ENCODE peak calls at places on chromosomes 12 and 14, in six cellular contexts. N is DMS53; D is T-helper 2 cell; M is activated CD4-positive, alpha-beta T cell treated with anti-CD3 and anti-CD28 coated beads, Interleukin-2, amount 50 U/mL, for 1 hour; T is OCI-M1; E is NCI-H510A treated with DMSO at 0.1 percent for 48 hours. V is an unnamed sample.
A peak's percentile ranks its signal among the peaks of the same experiment; 100 is the strongest.

GRCh38 chr14:99727096-99727870 is 43.2 kb downstream of the CYP46A1 start:
- DNase-seq in T (no peak), E (no peak), M (no peak), D (no peak), N (no peak), V (no peak)

GRCh38 chr12:74401035-74401434 is 136.6 kb upstream of the ATXN7L3B start:
- DNase-seq in E (no peak), N (peak; percentile 70), M (no peak), T (peak; percentile 23), D (no peak), V (no peak)

GRCh38 chr14:105865266-105865903 is 339.0 kb downstream of the TMEM121 start:
- DNase-seq in E (no peak), D (no peak), T (no peak), N (no peak), M (no peak), V (no peak)

GRCh38 chr14:79600406-79600805 is 610.9 kb downstream of the DIO2 start:
- DNase-seq in N (no peak), D (no peak), T (no peak), M (no peak), E (no peak), V (no peak)

GRCh38 chr12:3492868-3493224 is 1.8 kb downstream of the PRMT8 start:
- DNase-seq in M (no peak), N (peak; percentile 97), E (peak; percentile 44), T (no peak), D (no peak), V (no peak)

GRCh38 chr12:117045175-117045997 is 53.8 kb downstream of the TESC start:
- DNase-seq in M (no peak), N (no peak), D (no peak), E (no peak), T (peak; percentile 89), V (no peak)

GRCh38 chr12:92505373-92506340 is 197.1 kb upstream of the PLEKHG7 start:
- DNase-seq in T (no peak), D (no peak), M (peak; percentile 41), N (peak; percentile 61), E (no peak), V (no peak)

GRCh38 chr12:19480459-19480858 is 41.2 kb downstream of the AEBP2 start:
- DNase-seq in T (peak; percentile 15), M (no peak), E (no peak), D (no peak), N (no peak), V (no peak)

GRCh38 chr14:74135386-74135785 is 50.6 kb downstream of the LIN52 start:
- DNase-seq in N (no peak), T (peak; percentile 55), E (no peak), D (no peak), M (no peak), V (no peak)

GRCh38 chr12:96486751-96487150 is 2.6 kb upstream of the CFAP54 start:
- DNase-seq in N (no peak), E (no peak), T (no peak), D (no peak), M (no peak), V (no peak)

GRCh38 chr12:6869049-6870021 is 2.0 kb downstream of the TPI1 start:
- DNase-seq in T (peak; percentile 92), N (peak; percentile 96), E (peak; percentile 51), M (peak; percentile 88), D (peak; percentile 57), V (peak; percentile 61)

GRCh38 chr12:119005832-119006360 is 24.6 kb downstream of the SRRM4 start:
- DNase-seq in T (no peak), D (no peak), N (no peak), E (no peak), M (no peak), V (no peak)

GRCh38 chr14:76376878-76377523 is 1.1 kb downstream of the ESRRB start:
- DNase-seq in M (no peak), N (no peak), D (no peak), T (no peak), E (no peak), V (no peak)

GRCh38 chr14:65847065-65847847 is 434.7 kb downstream of the FUT8 start:
- DNase-seq in M (peak; percentile 59), N (no peak), D (no peak), E (no peak), T (peak; percentile 66), V (no peak)

GRCh38 chr12:18813753-18814152 is 75.8 kb downstream of the CAPZA3 start:
- DNase-seq in M (no peak), D (no peak), N (no peak), T (no peak), E (no peak), V (no peak)

GRCh38 chr12:25249951-25250738 is 584 bp downstream of the KRAS start:
- DNase-seq in E (peak; percentile 46), M (peak; percentile 30), N (peak; percentile 99), D (peak; percentile 24), T (peak; percentile 46), V (no peak)

GRCh38 chr12:49789992-49790391 is 38.2 kb downstream of the NCKAP5L start:
- DNase-seq in E (no peak), T (no peak), M (no peak), D (no peak), N (peak; percentile 84), V (no peak)

GRCh38 chr14:103385994-103386491 is 828 bp downstream of the MARK3 start:
- DNase-seq in M (peak; percentile 30), T (no peak), E (peak; percentile 21), N (peak; percentile 46), D (no peak), V (no peak)

GRCh38 chr12:56905852-56906251 is 28.4 kb downstream of the SDR9C7 start:
- DNase-seq in N (no peak), M (no peak), D (no peak), E (no peak), T (no peak), V (no peak)

GRCh38 chr12:131104464-131105350 is 151.0 kb downstream of the ADGRD1 start:
- DNase-seq in E (peak; percentile 47), M (peak; percentile 84), T (peak; percentile 85), N (peak; percentile 91), D (peak; percentile 59), V (peak; percentile 27)

GRCh38 chr14:90846511-90846910 is 30.3 kb upstream of the TTC7B start:
- DNase-seq in M (no peak), D (no peak), E (no peak), N (no peak), T (no peak), V (peak; percentile 65)

GRCh38 chr12:124224535-124225110 is 70.3 kb upstream of the RFLNA start:
- DNase-seq in N (no peak), T (no peak), M (no peak), E (no peak), D (no peak), V (no peak)

GRCh38 chr12:112602150-112602549 is 183.4 kb downstream of the PTPN11 start:
- DNase-seq in D (no peak), M (no peak), T (no peak), N (no peak), E (no peak), V (no peak)

GRCh38 chr14:67763158-67763822 is 53.1 kb downstream of the ZFYVE26 start:
- DNase-seq in T (no peak), E (peak; percentile 17), N (peak; percentile 69), D (no peak), M (no peak), V (peak; percentile 85)

GRCh38 chr14:51396222-51396815 is 156.3 kb downstream of the TMX1 start:
- DNase-seq in M (no peak), T (no peak), D (no peak), N (peak; percentile 73), E (no peak), V (peak; percentile 97)

GRCh38 chr14:78016532-78016931 is 153.6 kb upstream of the NRXN3 start:
- DNase-seq in T (no peak), E (no peak), M (no peak), N (no peak), D (no peak), V (no peak)

GRCh38 chr12:44847888-44848770 is 28.0 kb downstream of the NELL2 start:
- DNase-seq in D (no peak), T (no peak), N (no peak), M (peak; percentile 54), E (no peak), V (no peak)

GRCh38 chr14:54654600-54654999 is 87.7 kb downstream of the SAMD4A start:
- DNase-seq in E (no peak), N (no peak), D (no peak), M (no peak), T (no peak), V (no peak)

V was measured in bronchial epithelial cell.